ENCODE peak calls at places on chromosomes 13 and 19, in nine cellular contexts. One of them, this sample, is unnamed.

GRCh38 chr13:34883381-34883780 is 58.7 kb upstream of the NBEA start:
- DNase-seq in HCT116: no peak
- DNase-seq in suprapubic skin: no peak
- DNase-seq in K562: no peak
- DNase-seq in prostate gland: no peak
- DNase-seq in H1: no peak
- DNase-seq in GM12878: no peak
- DNase-seq in transverse colon: no peak
- DNase-seq in endothelial cell of umbilical vein: no peak
- DNase-seq in this sample: no peak

GRCh38 chr19:33982706-33983105 is 186.0 kb downstream of the KCTD15 start:
- DNase-seq in HCT116: no peak
- DNase-seq in suprapubic skin: no peak
- DNase-seq in K562: no peak
- DNase-seq in prostate gland: no peak
- DNase-seq in H1: no peak
- DNase-seq in GM12878: no peak
- DNase-seq in transverse colon: no peak
- DNase-seq in endothelial cell of umbilical vein: no peak
- DNase-seq in this sample: no peak

GRCh38 chr19:3225677-3226093 is 1.2 kb downstream of the CELF5 start:
- DNase-seq in HCT116: no peak
- DNase-seq in suprapubic skin: no peak
- DNase-seq in K562: no peak
- DNase-seq in prostate gland: no peak
- DNase-seq in H1: no peak
- DNase-seq in GM12878: no peak
- DNase-seq in transverse colon: no peak
- DNase-seq in endothelial cell of umbilical vein: no peak
- DNase-seq in this sample: no peak

GRCh38 chr19:46524272-46524671 is 28.6 kb upstream of the PNMA8B start:
- DNase-seq in HCT116: no peak
- DNase-seq in suprapubic skin: no peak
- DNase-seq in K562: no peak
- DNase-seq in prostate gland: no peak
- DNase-seq in H1: no peak
- DNase-seq in GM12878: no peak
- DNase-seq in transverse colon: no peak
- DNase-seq in endothelial cell of umbilical vein: no peak
- DNase-seq in this sample: no peak

GRCh38 chr19:13234518-13234917 is 84.3 kb downstream of the IER2 start:
- DNase-seq in HCT116: peak; percentile 33
- DNase-seq in suprapubic skin: no peak
- DNase-seq in K562: peak; percentile 92
- DNase-seq in prostate gland: peak; percentile 12
- DNase-seq in H1: peak; percentile 31
- DNase-seq in GM12878: no peak
- DNase-seq in transverse colon: peak; percentile 73
- DNase-seq in endothelial cell of umbilical vein: no peak
- DNase-seq in this sample: no peak

GRCh38 chr13:94415484-94415883 is 64.0 kb downstream of the DCT start:
- DNase-seq in HCT116: no peak
- DNase-seq in suprapubic skin: no peak
- DNase-seq in K562: no peak
- DNase-seq in prostate gland: no peak
- DNase-seq in H1: no peak
- DNase-seq in GM12878: no peak
- DNase-seq in transverse colon: no peak
- DNase-seq in endothelial cell of umbilical vein: no peak
- DNase-seq in this sample: no peak

GRCh38 chr13:29339386-29340272 is 255.9 kb downstream of the SLC7A1 start:
- DNase-seq in HCT116: no peak
- DNase-seq in suprapubic skin: no peak
- DNase-seq in K562: no peak
- DNase-seq in prostate gland: no peak
- DNase-seq in H1: no peak
- DNase-seq in GM12878: no peak
- DNase-seq in transverse colon: no peak
- DNase-seq in endothelial cell of umbilical vein: no peak
- DNase-seq in this sample: no peak

GRCh38 chr19:39448271-39448670 is 2.9 kb downstream of the SUPT5H start:
- DNase-seq in HCT116: no peak
- DNase-seq in suprapubic skin: no peak
- DNase-seq in K562: no peak
- DNase-seq in prostate gland: no peak
- DNase-seq in H1: no peak
- DNase-seq in GM12878: no peak
- DNase-seq in transverse colon: no peak
- DNase-seq in endothelial cell of umbilical vein: no peak
- DNase-seq in this sample: no peak

GRCh38 chr13:99383511-99383921 is 76.3 kb upstream of the GPR183 start:
- DNase-seq in HCT116: no peak
- DNase-seq in suprapubic skin: no peak
- DNase-seq in K562: no peak
- DNase-seq in prostate gland: no peak
- DNase-seq in H1: no peak
- DNase-seq in GM12878: no peak
- DNase-seq in transverse colon: no peak
- DNase-seq in endothelial cell of umbilical vein: no peak
- DNase-seq in this sample: peak; percentile 39

GRCh38 chr13:50123515-50123861 is 108.2 kb downstream of the KCNRG start:
- DNase-seq in HCT116: no peak
- DNase-seq in suprapubic skin: no peak
- DNase-seq in K562: no peak
- DNase-seq in prostate gland: no peak
- DNase-seq in H1: no peak
- DNase-seq in GM12878: no peak
- DNase-seq in transverse colon: no peak
- DNase-seq in endothelial cell of umbilical vein: no peak
- DNase-seq in this sample: no peak

GRCh38 chr19:28737021-28737525 is 475.9 kb downstream of the UQCRFS1 start:
- DNase-seq in HCT116: no peak
- DNase-seq in suprapubic skin: no peak
- DNase-seq in K562: no peak
- DNase-seq in prostate gland: no peak
- DNase-seq in H1: no peak
- DNase-seq in GM12878: peak; percentile 3
- DNase-seq in transverse colon: no peak
- DNase-seq in endothelial cell of umbilical vein: no peak
- DNase-seq in this sample: no peak

GRCh38 chr19:32363175-32363574 is 17.8 kb downstream of the ZNF507 start:
- DNase-seq in HCT116: no peak
- DNase-seq in suprapubic skin: no peak
- DNase-seq in K562: no peak
- DNase-seq in prostate gland: peak; percentile 51
- DNase-seq in H1: no peak
- DNase-seq in GM12878: no peak
- DNase-seq in transverse colon: no peak
- DNase-seq in endothelial cell of umbilical vein: no peak
- DNase-seq in this sample: peak; percentile 46

GRCh38 chr19:15397236-15397635 is 17.6 kb upstream of the AKAP8 start:
- DNase-seq in HCT116: no peak
- DNase-seq in suprapubic skin: no peak
- DNase-seq in K562: no peak
- DNase-seq in prostate gland: no peak
- DNase-seq in H1: no peak
- DNase-seq in GM12878: no peak
- DNase-seq in transverse colon: no peak
- DNase-seq in endothelial cell of umbilical vein: no peak
- DNase-seq in this sample: no peak

GRCh38 chr13:48536851-48537250 is 4.0 kb upstream of the RCBTB2 start:
- DNase-seq in HCT116: no peak
- DNase-seq in suprapubic skin: no peak
- DNase-seq in K562: no peak
- DNase-seq in prostate gland: no peak
- DNase-seq in H1: no peak
- DNase-seq in GM12878: no peak
- DNase-seq in transverse colon: no peak
- DNase-seq in endothelial cell of umbilical vein: no peak
- DNase-seq in this sample: no peak

GRCh38 chr13:87128006-87128405 is 543.2 kb upstream of the SLITRK5 start:
- DNase-seq in HCT116: no peak
- DNase-seq in suprapubic skin: no peak
- DNase-seq in K562: no peak
- DNase-seq in prostate gland: no peak
- DNase-seq in H1: peak; percentile 43
- DNase-seq in GM12878: no peak
- DNase-seq in transverse colon: no peak
- DNase-seq in endothelial cell of umbilical vein: no peak
- DNase-seq in this sample: no peak

GRCh38 chr19:48814895-48815294 is 4.1 kb upstream of the BCAT2 start:
- DNase-seq in HCT116: no peak
- DNase-seq in suprapubic skin: no peak
- DNase-seq in K562: no peak
- DNase-seq in prostate gland: no peak
- DNase-seq in H1: no peak
- DNase-seq in GM12878: no peak
- DNase-seq in transverse colon: no peak
- DNase-seq in endothelial cell of umbilical vein: no peak
- DNase-seq in this sample: no peak

GRCh38 chr19:48810151-48810550 is 678 bp downstream of the BCAT2 start:
- DNase-seq in HCT116: no peak
- DNase-seq in suprapubic skin: no peak
- DNase-seq in K562: peak; percentile 8
- DNase-seq in prostate gland: no peak
- DNase-seq in H1: no peak
- DNase-seq in GM12878: no peak
- DNase-seq in transverse colon: no peak
- DNase-seq in endothelial cell of umbilical vein: peak; percentile 13
- DNase-seq in this sample: no peak

GRCh38 chr19:48815870-48816501 is 5.2 kb upstream of the BCAT2 start:
- DNase-seq in HCT116: no peak
- DNase-seq in suprapubic skin: no peak
- DNase-seq in K562: no peak
- DNase-seq in prostate gland: peak; percentile 56
- DNase-seq in H1: no peak
- DNase-seq in GM12878: no peak
- DNase-seq in transverse colon: no peak
- DNase-seq in endothelial cell of umbilical vein: no peak
- DNase-seq in this sample: no peak

GRCh38 chr19:48813123-48813911 is 2.5 kb upstream of the BCAT2 start:
- DNase-seq in HCT116: no peak
- DNase-seq in suprapubic skin: no peak
- DNase-seq in K562: peak; percentile 13
- DNase-seq in prostate gland: no peak
- DNase-seq in H1: no peak
- DNase-seq in GM12878: no peak
- DNase-seq in transverse colon: no peak
- DNase-seq in endothelial cell of umbilical vein: no peak
- DNase-seq in this sample: no peak

GRCh38 chr19:48812094-48812929 is 1.5 kb upstream of the BCAT2 start:
- DNase-seq in HCT116: no peak
- DNase-seq in suprapubic skin: peak; percentile 95
- DNase-seq in K562: peak; percentile 99
- DNase-seq in prostate gland: peak; percentile 93
- DNase-seq in H1: no peak
- DNase-seq in GM12878: no peak
- DNase-seq in transverse colon: peak; percentile 93
- DNase-seq in endothelial cell of umbilical vein: peak; percentile 72
- DNase-seq in this sample: peak; percentile 85
- TF ChIP-seq POLR2A in HCT116: no peak
- TF ChIP-seq POLR2A in suprapubic skin: peak; percentile 32
- TF ChIP-seq POLR2A in K562: peak; percentile 78
- TF ChIP-seq POLR2A in prostate gland: peak; percentile 86
- TF ChIP-seq POLR2A in H1: no peak
- TF ChIP-seq POLR2A in GM12878: peak; percentile 60
- TF ChIP-seq POLR2A in transverse colon: peak; percentile 84
- TF ChIP-seq POLR2A in endothelial cell of umbilical vein: peak; percentile 49
- TF ChIP-seq POLR2A in this sample: peak; percentile 26

GRCh38 chr19:49672131-49672919 is 4.7 kb upstream of the PRMT1 start:
- DNase-seq in HCT116: peak; percentile 71
- DNase-seq in suprapubic skin: no peak
- DNase-seq in K562: peak; percentile 71
- DNase-seq in prostate gland: peak; percentile 59
- DNase-seq in H1: peak; percentile 74
- DNase-seq in GM12878: no peak
- DNase-seq in transverse colon: peak; percentile 85
- DNase-seq in endothelial cell of umbilical vein: peak; percentile 81
- DNase-seq in this sample: peak; percentile 70
- TF ChIP-seq POLR2AphosphoS5 in HCT116: no peak
- TF ChIP-seq POLR2AphosphoS5 in suprapubic skin: no peak
- TF ChIP-seq POLR2AphosphoS5 in K562: no peak
- TF ChIP-seq POLR2AphosphoS5 in prostate gland: peak; percentile 54
- TF ChIP-seq POLR2AphosphoS5 in H1: peak; percentile 40
- TF ChIP-seq POLR2AphosphoS5 in GM12878: no peak
- TF ChIP-seq POLR2AphosphoS5 in transverse colon: no peak
- TF ChIP-seq POLR2AphosphoS5 in endothelial cell of umbilical vein: no peak
- TF ChIP-seq POLR2AphosphoS5 in this sample: peak; percentile 13

DNA sequence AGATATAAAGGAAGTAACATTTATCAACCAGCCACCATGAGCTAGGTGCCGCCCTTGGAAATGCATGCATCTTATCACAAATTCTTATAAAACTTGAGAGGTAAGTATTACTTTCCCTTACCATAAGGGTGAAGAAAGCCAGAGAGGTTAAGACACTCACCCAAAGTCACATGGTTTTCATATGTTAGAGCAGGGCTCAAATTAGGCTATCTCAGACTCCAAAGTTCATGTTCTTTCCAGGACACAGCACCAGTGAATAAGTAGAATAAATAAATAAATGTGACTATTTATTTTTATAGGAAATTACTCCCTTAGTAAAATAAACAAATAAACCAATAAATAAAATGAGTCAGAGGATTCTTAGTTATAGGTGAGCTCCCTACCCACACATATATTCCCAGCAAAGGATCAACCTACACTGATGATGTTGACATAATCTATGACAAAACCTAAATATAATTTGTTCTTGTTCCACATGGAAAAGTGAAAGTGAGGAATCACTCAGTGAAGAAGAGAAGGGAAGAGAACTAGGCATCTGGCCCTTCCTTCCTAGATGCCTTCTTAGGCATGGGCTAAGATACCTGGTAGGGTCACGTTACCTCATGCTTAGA is 27.2 kb downstream of the SPRY2 start:
- DNase-seq in HCT116: no peak
- DNase-seq in suprapubic skin: no peak
- DNase-seq in K562: no peak
- DNase-seq in prostate gland: no peak
- DNase-seq in H1: no peak
- DNase-seq in GM12878: no peak
- DNase-seq in transverse colon: no peak
- DNase-seq in endothelial cell of umbilical vein: no peak
- DNase-seq in this sample: no peak
- H3K27ac ChIP-seq in HCT116: no peak overlapping the region
- H3K27ac ChIP-seq in suprapubic skin: no peak overlapping the region
- H3K27ac ChIP-seq in K562: no peak overlapping the region
- H3K27ac ChIP-seq in prostate gland: no peak overlapping the region
- H3K27ac ChIP-seq in H1: no peak overlapping the region
- H3K27ac ChIP-seq in GM12878: no peak overlapping the region
- H3K27ac ChIP-seq in transverse colon: no peak overlapping the region
- H3K27ac ChIP-seq in endothelial cell of umbilical vein: no peak overlapping the region
- H3K27ac ChIP-seq in this sample: no peak overlapping the region

DNA sequence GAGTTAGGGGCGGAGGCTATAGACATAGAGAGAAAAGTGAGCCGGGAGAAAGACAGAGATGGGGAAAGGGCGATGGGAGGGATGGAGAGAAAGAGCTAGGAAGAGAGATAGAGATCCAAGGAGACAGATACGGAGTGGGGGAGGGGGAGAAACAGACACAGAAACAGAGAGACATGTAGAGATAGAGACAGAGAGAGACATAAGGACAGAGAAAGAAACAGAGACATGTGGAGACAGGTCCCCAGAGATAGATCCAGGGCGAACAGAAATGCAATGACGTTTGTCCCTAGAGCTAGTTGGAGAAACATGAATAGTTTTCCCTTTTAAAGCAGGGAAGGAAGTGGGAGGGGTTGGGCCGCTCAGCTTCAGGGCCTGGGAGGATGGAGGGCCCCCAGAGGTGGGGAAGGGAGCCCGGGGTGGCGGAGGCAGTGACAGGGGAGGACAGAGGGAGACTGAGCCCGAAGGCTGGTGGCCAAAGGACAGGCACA is 4.6 kb downstream of the PPP1R14A start:
- DNase-seq in HCT116: no peak
- DNase-seq in suprapubic skin: no peak
- DNase-seq in K562: peak; percentile 21
- DNase-seq in prostate gland: peak; percentile 44
- DNase-seq in H1: no peak
- DNase-seq in GM12878: no peak
- DNase-seq in transverse colon: no peak
- DNase-seq in endothelial cell of umbilical vein: peak; percentile 28
- DNase-seq in this sample: no peak
- TF ChIP-seq POLR2A in HCT116: no peak
- TF ChIP-seq POLR2A in suprapubic skin: no peak
- TF ChIP-seq POLR2A in K562: no peak
- TF ChIP-seq POLR2A in prostate gland: no peak
- TF ChIP-seq POLR2A in H1: no peak
- TF ChIP-seq POLR2A in GM12878: no peak
- TF ChIP-seq POLR2A in transverse colon: no peak
- TF ChIP-seq POLR2A in endothelial cell of umbilical vein: no peak
- TF ChIP-seq POLR2A in this sample: peak; percentile 27